ENCODE peak calls at places on chromosomes 6 and 20, in eight cellular contexts. R is AG08395; H is posterior cingulate gyrus; S is stimulated activated CD4-positive, alpha-beta T cell treated with anti-CD3 and anti-CD28 coated beads, Interleukin-1b, Interleukin-23, amount 100 ng/mL, for 24 hours; U is T follicular helper cell; A is kidney; K is RPMI7951; J is aorta. M is an unnamed sample.

GRCh38 chr6:14207493-14207892 is 89.9 kb downstream of the CD83 start:
- DNase-seq in R (no peak), H (no peak), S (no peak), U (no peak), A (no peak), K (no peak), J (no peak), M (peak)

GRCh38 chr6:33160096-33160495 is 32.2 kb downstream of the COL11A2 start:
- DNase-seq in R (no peak), H (no peak), S (no peak), U (no peak), A (no peak), K (no peak), J (no peak), M (no peak)

GRCh38 chr20:47691632-47692031 is 93.6 kb downstream of the SULF2 start:
- DNase-seq in R (no peak), H (no peak), S (no peak), U (no peak), A (peak), K (peak), J (no peak), M (peak)

GRCh38 chr20:31843288-31843687 is 2.1 kb downstream of the FOXS1 start:
- DNase-seq in R (no peak), H (no peak), S (no peak), U (no peak), A (no peak), K (no peak), J (no peak), M (no peak)

GRCh38 chr20:41182296-41183212 is 45.2 kb downstream of the PLCG1 start:
- DNase-seq in R (no peak), H (peak), S (no peak), U (no peak), A (no peak), K (peak), J (no peak), M (no peak)

GRCh38 chr6:28634406-28634757 is 108.7 kb downstream of the GPX5 start:
- DNase-seq in R (no peak), H (no peak), S (no peak), U (no peak), A (no peak), K (no peak), J (no peak), M (no peak)

GRCh38 chr6:155740781-155741399 is 285.3 kb upstream of the NOX3 start:
- DNase-seq in R (no peak), H (no peak), S (no peak), U (no peak), A (no peak), K (no peak), J (no peak), M (no peak)

GRCh38 chr20:43666376-43667328 is at the start of gene MYBL2:
- DNase-seq in R (peak), H (no peak), S (peak), U (peak), A (peak), K (peak), J (peak), M (peak)

GRCh38 chr6:118963003-118963402 is 28.0 kb upstream of the MCM9 start:
- DNase-seq in R (peak), H (no peak), S (no peak), U (no peak), A (no peak), K (peak), J (no peak), M (peak)

GRCh38 chr6:31383149-31383548 is 20.2 kb upstream of the MICA start:
- DNase-seq in R (peak), H (no peak), S (no peak), U (no peak), A (no peak), K (peak), J (no peak), M (peak)

GRCh38 chr6:52992980-52993379 is 2.1 kb downstream of the GSTA4 start:
- DNase-seq in R (no peak), H (no peak), S (no peak), U (no peak), A (no peak), K (peak), J (no peak), M (peak)

GRCh38 chr6:123994891-123995635 is 191.4 kb downstream of the NKAIN2 start:
- DNase-seq in R (no peak), H (no peak), S (no peak), U (no peak), A (no peak), K (no peak), J (no peak), M (no peak)

GRCh38 chr6:117951783-117952182 is 44.7 kb downstream of the SLC35F1 start:
- DNase-seq in R (no peak), H (no peak), S (no peak), U (no peak), A (no peak), K (no peak), J (no peak), M (no peak)

GRCh38 chr6:53027131-53027718 is 32.1 kb upstream of the GSTA4 start:
- DNase-seq in R (no peak), H (no peak), S (no peak), U (no peak), A (no peak), K (no peak), J (no peak), M (no peak)

GRCh38 chr6:159577564-159577963 is 115.5 kb downstream of the SOD2 start:
- DNase-seq in R (no peak), H (no peak), S (no peak), U (no peak), A (no peak), K (peak), J (no peak), M (peak)

GRCh38 chr6:31010393-31011060 is at the start of gene MUC22:
- DNase-seq in R (peak), H (no peak), S (no peak), U (no peak), A (no peak), K (peak), J (no peak), M (peak)

GRCh38 chr6:2823104-2823850 is 18.4 kb downstream of the SERPINB1 start:
- DNase-seq in R (no peak), H (no peak), S (no peak), U (no peak), A (no peak), K (no peak), J (no peak), M (peak)

GRCh38 chr20:12166053-12166717 is 248.5 kb downstream of the BTBD3 start:
- DNase-seq in R (peak), H (no peak), S (no peak), U (no peak), A (no peak), K (peak), J (peak), M (peak)

GRCh38 chr6:166007349-166008263 is 160.0 kb downstream of the TBXT start:
- DNase-seq in R (peak), H (no peak), S (no peak), U (no peak), A (peak), K (peak), J (no peak), M (peak)

GRCh38 chr6:44735631-44735963 is 348.1 kb downstream of the CDC5L start:
- DNase-seq in R (peak), H (no peak), S (no peak), U (no peak), A (no peak), K (peak), J (no peak), M (peak)

GRCh38 chr6:45436544-45437440 is 59.1 kb upstream of the SUPT3H start:
- DNase-seq in R (peak), H (no peak), S (no peak), U (no peak), A (no peak), K (peak), J (no peak), M (peak)

GRCh38 chr20:52923123-52923543 is 49.0 kb upstream of the TSHZ2 start:
- DNase-seq in R (peak), H (no peak), S (no peak), U (no peak), A (no peak), K (peak), J (no peak), M (peak)

GRCh38 chr6:169086020-169086419 is 167.6 kb downstream of the THBS2 start:
- DNase-seq in R (no peak), H (no peak), S (no peak), U (no peak), A (no peak), K (no peak), J (no peak), M (no peak)

GRCh38 chr20:57856658-57857057 is 146.8 kb upstream of the PMEPA1 start:
- DNase-seq in R (no peak), H (no peak), S (no peak), U (no peak), A (no peak), K (no peak), J (no peak), M (no peak)